ENCODE peak calls at places on chromosomes 6 and 20, in ten cellular contexts. U, A, F, E, K, Z, W, R, H and Y are unnamed samples.
A peak's percentile ranks its signal among the peaks of the same experiment; 100 is the strongest.

GRCh38 chr6:99241905-99242534 is 107.5 kb downstream of the FAXC start:
- DNase-seq in F (no peak), H (no peak), R (peak; percentile 22), K (peak; percentile 37), W (peak; percentile 18), U (no peak), E (no peak), A (no peak), Z (peak; percentile 34), Y (peak; percentile 3)

GRCh38 chr6:140441256-140441655 is 1066.8 kb upstream of the CITED2 start:
- DNase-seq in E (peak; percentile 60), W (peak; percentile 41), F (no peak), U (peak; percentile 49), R (peak; percentile 67), H (no peak), A (peak; percentile 46), K (peak; percentile 70), Z (peak; percentile 46), Y (no peak)

GRCh38 chr6:161274488-161274858 is 612 bp upstream of the AGPAT4 start:
- DNase-seq in F (no peak), E (no peak), U (no peak), H (no peak), Z (no peak), A (no peak), K (no peak), W (no peak), R (no peak), Y (no peak)

GRCh38 chr6:135182120-135182992 is 1.2 kb downstream of the MYB start:
- DNase-seq in A (no peak), U (no peak), H (no peak), Z (peak; percentile 31), E (peak; percentile 63), F (no peak), R (peak; percentile 6), W (peak; percentile 13), K (no peak), Y (no peak)

GRCh38 chr20:62832212-62832922 is 15.5 kb downstream of the COL9A3 start:
- DNase-seq in Z (peak; percentile 81), R (no peak), A (no peak), K (no peak), H (peak; percentile 57), U (no peak), W (no peak), E (peak; percentile 73), F (no peak), Y (no peak)

GRCh38 chr20:35661013-35661412 is 3.7 kb downstream of the CPNE1 start:
- DNase-seq in R (no peak), E (no peak), W (no peak), A (no peak), U (no peak), Z (no peak), H (no peak), K (no peak), F (no peak), Y (no peak)

GRCh38 chr6:169251371-169251802 is 2.3 kb downstream of the THBS2 start:
- DNase-seq in R (peak; percentile 11), U (peak; percentile 17), Z (peak; percentile 10), H (no peak), E (no peak), K (no peak), F (no peak), W (no peak), A (no peak), Y (no peak)

GRCh38 chr20:46220808-46221207 is 87.5 kb downstream of the CDH22 start:
- DNase-seq in U (no peak), E (no peak), K (no peak), Z (no peak), W (no peak), F (no peak), A (no peak), H (no peak), R (no peak), Y (no peak)

GRCh38 chr6:34928695-34929094 is 39.6 kb downstream of the ANKS1A start:
- DNase-seq in H (no peak), Z (no peak), R (no peak), W (no peak), A (no peak), U (no peak), F (no peak), K (no peak), E (no peak), Y (no peak)

GRCh38 chr6:31836676-31837611 is 9.4 kb downstream of the HSPA1B start:
- DNase-seq in Z (no peak), E (no peak), A (no peak), W (peak; percentile 61), U (no peak), F (no peak), H (no peak), R (peak; percentile 65), K (peak; percentile 48), Y (no peak)

GRCh38 chr6:33297406-33297955 is 1.3 kb downstream of the RGL2 start:
- DNase-seq in U (no peak), H (no peak), K (no peak), F (no peak), W (no peak), A (no peak), R (no peak), Z (peak; percentile 81), E (peak; percentile 66), Y (no peak)

GRCh38 chr6:71410681-71411080 is 122.1 kb downstream of the OGFRL1 start:
- DNase-seq in Z (no peak), U (no peak), R (no peak), F (no peak), W (no peak), A (no peak), K (no peak), H (no peak), E (no peak), Y (peak; percentile 53)

GRCh38 chr6:71414486-71414885 is 125.9 kb downstream of the OGFRL1 start:
- DNase-seq in W (no peak), Z (no peak), E (no peak), A (no peak), U (no peak), F (no peak), K (no peak), H (no peak), R (no peak), Y (no peak)

GRCh38 chr6:71410164-71410566 is 121.6 kb downstream of the OGFRL1 start:
- DNase-seq in U (no peak), F (no peak), Z (peak; percentile 55), A (no peak), H (peak; percentile 5), K (no peak), E (no peak), W (no peak), R (no peak), Y (no peak)

GRCh38 chr6:71411882-71412281 is 123.3 kb downstream of the OGFRL1 start:
- DNase-seq in F (no peak), A (no peak), H (no peak), U (no peak), E (no peak), Z (no peak), W (no peak), K (no peak), R (no peak), Y (no peak)

GRCh38 chr6:71412559-71412958 is 123.9 kb downstream of the OGFRL1 start:
- DNase-seq in W (no peak), Z (no peak), R (peak; percentile 60), U (no peak), E (no peak), K (no peak), A (no peak), F (no peak), H (no peak), Y (no peak)
- H3K4me3 ChIP-seq in W (no peak overlapping the region), Z (no peak overlapping the region), R (peak overlapping the region; percentile 42), U (no peak overlapping the region), E (no peak overlapping the region), K (no peak overlapping the region), A (peak overlapping the region; percentile 9), F (no peak overlapping the region), H (no peak overlapping the region), Y (no peak overlapping the region)

DNA sequence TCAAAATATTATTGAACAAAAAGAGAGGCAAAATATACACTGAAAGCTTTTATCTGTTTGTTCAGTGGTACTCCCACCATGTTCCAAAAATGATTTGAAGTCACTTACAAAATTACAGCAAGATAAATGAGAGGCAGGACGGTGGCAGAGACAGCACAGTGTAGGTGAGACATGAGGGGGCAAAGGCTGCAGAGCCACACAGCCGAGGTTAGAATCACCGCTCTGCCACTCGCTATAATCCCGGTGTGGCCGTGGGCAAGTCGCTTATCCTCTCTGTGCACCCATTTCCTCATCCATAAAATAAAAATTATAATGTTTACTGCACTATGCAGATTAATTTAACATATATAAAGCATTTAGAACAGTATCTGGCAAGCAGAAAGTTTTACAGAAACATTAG is 140.1 kb upstream of the BEND6 start:
- DNase-seq in Z (no peak), R (no peak), K (no peak), U (no peak), H (no peak), F (no peak), A (no peak), E (no peak), W (no peak), Y (no peak)
- H3K4me3 ChIP-seq in Z (no peak overlapping the region), R (no peak overlapping the region), K (no peak overlapping the region), U (no peak overlapping the region), H (no peak overlapping the region), F (no peak overlapping the region), A (peak overlapping the region; percentile 41), E (no peak overlapping the region), W (no peak overlapping the region), Y (no peak overlapping the region)

DNA sequence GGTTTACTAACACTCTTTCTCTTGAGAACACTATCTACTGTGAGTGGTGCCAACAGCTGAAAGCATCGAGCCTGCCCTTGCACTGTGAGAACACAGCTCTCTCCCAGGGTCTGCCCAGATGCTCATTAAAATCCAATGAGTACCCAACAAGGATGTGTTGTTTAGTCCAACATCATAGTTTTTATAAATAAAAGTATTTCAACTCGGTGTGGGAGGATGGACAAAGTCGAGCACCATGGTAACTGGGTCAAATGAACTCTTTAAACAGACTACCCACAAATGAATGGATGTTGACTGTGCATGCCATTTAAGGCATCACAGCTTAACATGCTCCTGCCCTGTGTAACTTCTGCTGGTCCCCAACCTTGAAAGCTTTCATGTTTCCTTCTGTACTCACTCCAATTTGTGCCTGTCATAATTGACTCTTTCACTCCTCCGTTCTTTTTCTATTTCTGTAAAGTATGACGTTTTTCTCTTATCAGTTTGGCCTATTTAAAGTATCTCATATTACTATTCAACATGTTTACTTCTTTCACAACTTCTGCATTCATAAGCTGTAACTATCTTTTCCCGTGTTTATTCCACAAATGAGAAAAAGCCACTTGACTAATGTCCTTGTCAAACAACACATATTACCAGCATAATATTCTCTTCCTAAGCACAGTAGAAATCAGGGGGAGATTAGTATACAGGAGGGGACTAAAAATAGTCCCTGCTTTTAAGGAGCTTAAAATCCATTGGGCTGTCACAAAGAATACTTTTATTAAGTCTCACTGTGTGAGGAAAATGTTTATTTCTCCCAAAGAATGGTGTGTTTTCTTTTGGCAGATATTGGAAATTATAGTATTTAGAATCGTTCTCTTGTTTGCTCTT is 215.5 kb downstream of the RFPL4B start:
- DNase-seq in W (peak; percentile 10), R (peak; percentile 68), K (peak; percentile 26), A (no peak), F (peak; percentile 2), U (no peak), E (no peak), Z (no peak), H (no peak), Y (no peak)
- H3K4me3 ChIP-seq in W (no peak overlapping the region), R (no peak overlapping the region), K (no peak overlapping the region), A (no peak overlapping the region), F (no peak overlapping the region), U (no peak overlapping the region), E (no peak overlapping the region), Z (no peak overlapping the region), H (no peak overlapping the region), Y (no peak overlapping the region)

DNA sequence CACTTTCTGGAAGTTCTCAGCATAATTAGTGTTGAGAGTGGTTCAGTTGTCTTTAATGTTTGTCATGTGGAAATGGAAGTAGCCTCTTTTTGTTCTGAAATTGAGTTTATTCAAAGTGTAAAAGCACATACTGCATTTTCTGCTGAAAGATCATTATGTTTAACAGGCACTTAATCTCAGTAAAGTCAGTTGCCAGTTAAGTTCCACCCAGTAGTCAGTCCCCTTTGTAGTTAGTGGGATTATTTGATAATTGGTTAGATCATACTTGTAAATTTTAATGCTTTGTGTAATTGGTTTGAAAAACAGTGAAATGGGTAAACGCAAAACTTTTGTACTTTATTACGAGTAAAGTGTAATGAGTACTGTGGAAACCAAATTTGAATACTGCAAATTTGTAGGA is 4.2 kb downstream of the SRSF6 start:
- DNase-seq in U (no peak), R (no peak), Z (no peak), E (no peak), F (no peak), W (no peak), H (no peak), A (no peak), K (no peak), Y (no peak)
- H3K4me3 ChIP-seq in U (no peak overlapping the region), R (no peak overlapping the region), Z (no peak overlapping the region), E (no peak overlapping the region), F (no peak overlapping the region), W (no peak overlapping the region), H (no peak overlapping the region), A (no peak overlapping the region), K (no peak overlapping the region), Y (no peak overlapping the region)